ENCODE peak calls at places on chromosomes 7 and 10, in four cellular contexts. W is small intestine, E is GM12865, Q is body of pancreas. U is an unnamed sample.

GRCh38 chr10:21424511-21424910 is 101.0 kb downstream of the SKIDA1 start:
- DNase-seq in W (no peak), E (no peak), Q (no peak), U (no peak)

GRCh38 chr7:134315679-134316538 is 821 bp downstream of the SLC35B4 start:
- DNase-seq in W (peak; percentile 33), E (no peak), Q (no peak), U (peak; percentile 9)

GRCh38 chr7:76133839-76134238 is 67.9 kb upstream of the SRRM3 start:
- DNase-seq in W (no peak), E (no peak), Q (no peak), U (no peak)

GRCh38 chr10:69795242-69795934 is 6.3 kb upstream of the COL13A1 start:
- DNase-seq in W (no peak), E (no peak), Q (no peak), U (no peak)

GRCh38 chr7:83201355-83201754 is 38.7 kb upstream of the PCLO start:
- DNase-seq in W (peak; percentile 0), E (no peak), Q (no peak), U (no peak)

GRCh38 chr10:42875388-42875755 is 92.8 kb downstream of the BMS1 start:
- DNase-seq in W (no peak), E (no peak), Q (no peak), U (no peak)

GRCh38 chr10:132382231-132382922 is 14.6 kb upstream of the PWWP2B start:
- DNase-seq in W (no peak), E (no peak), Q (no peak), U (no peak)

GRCh38 chr10:86795353-86795752 is 38.9 kb downstream of the BMPR1A start:
- DNase-seq in W (no peak), E (no peak), Q (no peak), U (peak; percentile 79)

GRCh38 chr10:124708246-124708779 is 35.9 kb downstream of the FAM53B start:
- DNase-seq in W (peak; percentile 87), E (no peak), Q (no peak), U (no peak)

GRCh38 chr10:116848912-116849270 is 408 bp upstream of the ENO4 start:
- DNase-seq in W (no peak), E (no peak), Q (no peak), U (no peak)

GRCh38 chr10:63446716-63447440 is 18.9 kb downstream of the JMJD1C start:
- DNase-seq in W (no peak), E (no peak), Q (no peak), U (no peak)

GRCh38 chr7:24843821-24844449 is 86.7 kb upstream of the GSDME start:
- DNase-seq in W (no peak), E (no peak), Q (no peak), U (no peak)

GRCh38 chr10:43959854-43960415 is 311.3 kb upstream of the ZNF32 start:
- DNase-seq in W (no peak), E (no peak), Q (no peak), U (no peak)

GRCh38 chr10:11667756-11668155 is 56.3 kb upstream of the USP6NL start:
- DNase-seq in W (no peak), E (no peak), Q (no peak), U (no peak)

GRCh38 chr10:48684792-48685651 is at the start of gene WDFY4:
- DNase-seq in W (no peak), E (peak; percentile 88), Q (no peak), U (no peak)

GRCh38 chr7:92057375-92057774 is 76.9 kb downstream of the CYP51A1 start:
- DNase-seq in W (peak; percentile 97), E (no peak), Q (peak; percentile 16), U (no peak)

GRCh38 chr10:60989400-60989876 is 45.5 kb upstream of the RHOBTB1 start:
- DNase-seq in W (peak; percentile 44), E (peak; percentile 20), Q (no peak), U (no peak)

GRCh38 chr7:22544245-22544644 is 44.3 kb upstream of the STEAP1B start:
- DNase-seq in W (no peak), E (no peak), Q (no peak), U (no peak)

GRCh38 chr10:53447576-53447975 is 675.0 kb upstream of the MBL2 start:
- DNase-seq in W (no peak), E (no peak), Q (no peak), U (no peak)

GRCh38 chr7:54944179-54944578 is 74.6 kb upstream of the EGFR start:
- DNase-seq in W (no peak), E (no peak), Q (no peak), U (no peak)

GRCh38 chr7:130902755-130903357 is 168.8 kb upstream of the KLF14 start:
- DNase-seq in W (no peak), E (no peak), Q (no peak), U (no peak)

GRCh38 chr7:50436133-50436802 is 13.9 kb downstream of the FIGNL1 start:
- DNase-seq in W (no peak), E (no peak), Q (no peak), U (peak; percentile 24)

GRCh38 chr7:40244226-40244625 is 109.4 kb downstream of the SUGCT start:
- DNase-seq in W (no peak), E (no peak), Q (no peak), U (no peak)

GRCh38 chr10:105797234-105797890 is 1156.3 kb downstream of the SORCS3 start:
- DNase-seq in W (peak; percentile 63), E (peak; percentile 58), Q (peak; percentile 25), U (peak; percentile 31)

GRCh38 chr7:28808786-28809533 is 149.2 kb downstream of the TRIL start:
- DNase-seq in W (no peak), E (no peak), Q (no peak), U (no peak)

GRCh38 chr10:124619195-124619594 is 125.0 kb downstream of the FAM53B start:
- DNase-seq in W (no peak), E (peak; percentile 53), Q (peak; percentile 59), U (no peak)

GRCh38 chr10:58995058-58995596 is 181.3 kb upstream of the PHYHIPL start:
- DNase-seq in W (peak; percentile 65), E (no peak), Q (no peak), U (no peak)
- H3K4me3 ChIP-seq in W (no peak overlapping the region), E (no peak overlapping the region), Q (no peak overlapping the region), U (no peak overlapping the region)

DNA sequence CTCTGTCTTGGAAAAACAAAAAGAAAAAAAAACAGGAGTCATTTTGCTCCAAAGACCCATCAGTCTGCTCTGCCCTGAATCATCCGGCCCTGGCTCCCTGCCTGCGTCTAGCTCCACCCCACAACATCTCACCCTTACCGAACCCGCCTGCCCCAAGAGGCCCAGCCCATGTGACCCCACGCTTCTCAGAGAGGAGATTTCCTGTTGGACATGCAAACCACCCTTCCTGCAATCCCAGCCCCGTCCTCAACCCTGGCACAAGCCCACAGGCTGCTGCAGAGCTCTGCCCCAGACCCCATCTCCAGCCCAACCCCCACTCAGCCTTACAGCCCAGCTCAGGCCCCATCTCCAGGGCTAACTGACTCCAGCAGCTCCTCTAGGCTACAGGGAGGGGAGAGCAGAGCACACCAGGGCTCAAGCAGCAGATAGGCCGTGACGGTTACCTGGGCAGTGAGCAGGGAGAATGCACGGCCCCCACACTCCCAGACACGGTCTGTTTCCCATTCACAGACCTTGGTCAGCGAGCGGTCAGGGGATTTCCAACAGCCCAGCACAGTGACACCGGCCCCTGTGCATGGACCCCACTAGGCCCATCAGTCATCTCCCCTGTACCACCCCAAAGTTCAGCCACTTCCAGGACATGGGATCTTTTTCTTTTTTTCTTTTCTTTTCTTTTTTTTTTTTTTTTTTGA is 69.9 kb upstream of the GTF2I start:
- DNase-seq in W (peak; percentile 50), E (peak; percentile 91), Q (peak; percentile 68), U (peak; percentile 59)
- H3K4me3 ChIP-seq in W (no peak overlapping the region), E (peak overlapping the region; percentile 49), Q (no peak overlapping the region), U (no peak overlapping the region)

GRCh38 chr7:27165655-27166474 is 528 bp upstream of the HOXA9 start:
- DNase-seq in W (no peak), E (no peak), Q (no peak), U (no peak)
- H3K4me3 ChIP-seq in W (no peak overlapping the region), E (no peak overlapping the region), Q (no peak overlapping the region), U (no peak overlapping the region)

GRCh38 chr10:75189266-75190096 is 21.1 kb upstream of the VDAC2 start:
- DNase-seq in W (no peak), E (no peak), Q (no peak), U (no peak)

GRCh38 chr10:75191821-75192568 is 18.6 kb upstream of the VDAC2 start:
- DNase-seq in W (peak; percentile 89), E (no peak), Q (peak; percentile 71), U (no peak)

GRCh38 chr10:75186310-75186709 is 24.3 kb upstream of the VDAC2 start:
- DNase-seq in W (no peak), E (no peak), Q (no peak), U (no peak)

GRCh38 chr10:75187961-75188426 is 22.6 kb upstream of the VDAC2 start:
- DNase-seq in W (peak; percentile 77), E (peak; percentile 79), Q (peak; percentile 73), U (peak; percentile 56)
- H3K4me3 ChIP-seq in W (no peak overlapping the region), E (no peak overlapping the region), Q (no peak overlapping the region), U (no peak overlapping the region)

DNA sequence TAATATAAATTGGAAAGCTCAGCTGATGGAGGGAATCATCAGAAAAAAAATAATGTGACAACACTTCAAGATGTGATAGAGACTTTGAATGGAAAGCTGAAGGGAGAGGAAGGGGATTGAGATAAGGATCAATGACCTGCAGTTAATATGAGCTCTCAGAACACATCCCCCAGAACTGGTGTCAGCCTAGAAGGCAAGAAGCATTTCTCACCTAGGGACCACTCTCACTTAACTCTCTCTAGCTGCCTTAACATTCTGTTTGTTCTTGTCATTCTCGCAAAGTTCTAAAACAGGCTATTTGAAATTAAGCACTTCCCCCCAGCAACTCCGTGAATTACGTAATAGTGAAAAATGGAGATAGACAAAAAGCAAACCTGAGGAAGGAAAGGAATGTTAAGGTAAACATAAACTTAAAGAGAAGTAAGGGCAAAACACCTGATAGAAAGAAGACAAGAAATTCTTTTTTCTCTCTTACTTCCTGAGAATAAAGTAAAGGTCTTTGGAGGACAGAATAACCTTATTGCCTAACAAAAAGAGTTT is 1.2 kb upstream of the MPP7 start:
- DNase-seq in W (no peak), E (no peak), Q (no peak), U (no peak)
- H3K4me3 ChIP-seq in W (no peak overlapping the region), E (no peak overlapping the region), Q (no peak overlapping the region), U (no peak overlapping the region)

GRCh38 chr10:110503528-110504110 is 5.9 kb downstream of the DUSP5 start:
- DNase-seq in W (no peak), E (no peak), Q (no peak), U (no peak)

GRCh38 chr10:110502072-110502845 is 4.6 kb downstream of the DUSP5 start:
- DNase-seq in W (no peak), E (peak; percentile 51), Q (no peak), U (no peak)

GRCh38 chr10:110502851-110503301 is 5.2 kb downstream of the DUSP5 start:
- DNase-seq in W (peak; percentile 29), E (peak; percentile 92), Q (peak; percentile 36), U (no peak)

GRCh38 chr10:110505130-110505815 is 7.6 kb downstream of the DUSP5 start:
- DNase-seq in W (no peak), E (no peak), Q (no peak), U (no peak)

GRCh38 chr10:110504111-110504735 is 6.5 kb downstream of the DUSP5 start:
- DNase-seq in W (peak; percentile 69), E (peak; percentile 94), Q (no peak), U (no peak)
- H3K4me3 ChIP-seq in W (no peak overlapping the region), E (no peak overlapping the region), Q (no peak overlapping the region), U (no peak overlapping the region)

DNA sequence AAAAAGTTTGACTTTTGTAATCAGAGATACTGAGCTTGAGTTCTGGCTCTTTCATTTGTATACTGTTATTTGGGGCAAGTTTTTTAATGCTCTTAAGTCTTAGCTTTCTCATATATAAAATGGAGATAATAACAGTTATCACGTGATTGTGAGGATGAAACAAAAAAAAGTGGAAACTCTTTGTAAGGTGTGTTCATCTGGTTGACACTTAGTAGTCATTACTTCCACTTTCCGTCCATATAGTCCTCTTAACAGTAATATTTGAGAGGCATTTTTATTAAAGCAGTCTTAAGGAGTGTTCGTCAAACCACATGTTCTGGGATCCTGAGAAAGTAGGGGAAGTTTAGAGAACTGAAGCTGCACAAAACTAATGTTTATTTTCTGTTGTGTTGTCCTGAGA is 65.6 kb downstream of the PTEN start:
- DNase-seq in W (no peak), E (peak; percentile 38), Q (no peak), U (no peak)
- H3K4me3 ChIP-seq in W (no peak overlapping the region), E (peak overlapping the region; percentile 15), Q (no peak overlapping the region), U (no peak overlapping the region)